ENCODE peak calls at places on chromosomes 12 and 14, in six cellular contexts. L, C, Z, K, O and P are unnamed samples.

GRCh38 chr12:11981174-11981733 is 89.5 kb upstream of the BCL2L14 start:
- DNase-seq in C (no peak), L (peak), K (no peak), Z (peak), O (no peak), P (no peak)

GRCh38 chr14:94717808-94718207 is 52.1 kb downstream of the GSC start:
- DNase-seq in Z (no peak), O (no peak), K (no peak), L (no peak), C (no peak), P (no peak)

GRCh38 chr14:29806124-29806517 is 121.5 kb downstream of the PRKD1 start:
- DNase-seq in O (no peak), L (no peak), K (no peak), Z (no peak), C (no peak), P (no peak)

GRCh38 chr14:37179896-37180502 is 7.6 kb upstream of the SLC25A21 start:
- DNase-seq in L (no peak), Z (no peak), C (no peak), O (no peak), K (no peak), P (no peak)

GRCh38 chr12:15458008-15458407 is 135.7 kb downstream of the PTPRO start:
- DNase-seq in L (no peak), C (no peak), O (no peak), K (no peak), Z (no peak), P (no peak)

GRCh38 chr12:6018265-6018664 is 73.2 kb upstream of the ANO2 start:
- DNase-seq in Z (no peak), K (no peak), L (no peak), O (no peak), C (no peak), P (no peak)

GRCh38 chr12:52149651-52150241 is 42.1 kb downstream of the KRT80 start:
- DNase-seq in C (no peak), L (no peak), O (peak), K (no peak), Z (no peak), P (no peak)

GRCh38 chr12:110175201-110175600 is 51.0 kb downstream of the IFT81 start:
- DNase-seq in Z (no peak), O (no peak), K (no peak), C (no peak), L (no peak), P (no peak)

GRCh38 chr14:105861985-105862465 is 335.6 kb downstream of the TMEM121 start:
- DNase-seq in K (no peak), L (peak), O (no peak), Z (no peak), C (no peak), P (no peak)

GRCh38 chr14:53047302-53047701 is 96.5 kb upstream of the FERMT2 start:
- DNase-seq in C (no peak), K (no peak), Z (no peak), O (no peak), L (no peak), P (no peak)

GRCh38 chr12:132139912-132140311 is 4.2 kb downstream of the DDX51 start:
- DNase-seq in L (no peak), C (no peak), K (no peak), Z (no peak), O (no peak), P (no peak)

GRCh38 chr14:52596320-52596719 is 43.7 kb downstream of the GPR137C start:
- DNase-seq in O (no peak), K (no peak), L (no peak), Z (no peak), C (no peak), P (no peak)

GRCh38 chr14:25237845-25238244 is 187.9 kb upstream of the STXBP6 start:
- DNase-seq in C (no peak), Z (peak), L (no peak), O (peak), K (no peak), P (no peak)

GRCh38 chr12:53044052-53044581 is 5.7 kb upstream of the TNS2 start:
- DNase-seq in C (no peak), Z (no peak), O (peak), L (no peak), K (no peak), P (no peak)